ENCODE peak calls at places on chromosomes 3 and 15, in five cellular contexts. One of them, this sample, is unnamed.

GRCh38 chr3:187098925-187099512 is 40.3 kb downstream of the RPL39L start:
- DNase-seq in AG08395: no peak
- DNase-seq in DMS53: peak
- DNase-seq in germinal center: no peak
- DNase-seq in retina: no peak
- DNase-seq in this sample: no peak

GRCh38 chr3:149975919-149976318 is 5.2 kb upstream of the PFN2 start:
- DNase-seq in retina: no peak
- DNase-seq in DMS53: no peak
- DNase-seq in germinal center: peak
- DNase-seq in AG08395: no peak
- DNase-seq in this sample: peak

GRCh38 chr15:78679089-78679511 is 38.1 kb upstream of the CHRNB4 start:
- DNase-seq in germinal center: no peak
- DNase-seq in AG08395: no peak
- DNase-seq in retina: no peak
- DNase-seq in DMS53: no peak
- DNase-seq in this sample: no peak

GRCh38 chr3:127425505-127426443 is 137.9 kb upstream of the PRR20G start:
- DNase-seq in germinal center: no peak
- DNase-seq in retina: peak
- DNase-seq in DMS53: no peak
- DNase-seq in AG08395: no peak
- DNase-seq in this sample: no peak

GRCh38 chr3:18290130-18290529 is 135.0 kb downstream of the SATB1 start:
- DNase-seq in germinal center: no peak
- DNase-seq in DMS53: no peak
- DNase-seq in retina: no peak
- DNase-seq in AG08395: no peak
- DNase-seq in this sample: no peak

GRCh38 chr3:194488007-194488742 is 1.4 kb upstream of the ATP13A3 start:
- DNase-seq in germinal center: peak
- DNase-seq in retina: no peak
- DNase-seq in DMS53: no peak
- DNase-seq in AG08395: no peak
- DNase-seq in this sample: no peak

GRCh38 chr3:102810937-102811336 is 376.1 kb downstream of the ZPLD1 start:
- DNase-seq in retina: no peak
- DNase-seq in DMS53: no peak
- DNase-seq in germinal center: no peak
- DNase-seq in AG08395: no peak
- DNase-seq in this sample: no peak

GRCh38 chr3:189340680-189341460 is 169.1 kb downstream of the TPRG1 start:
- DNase-seq in DMS53: peak
- DNase-seq in germinal center: peak
- DNase-seq in retina: no peak
- DNase-seq in AG08395: no peak
- DNase-seq in this sample: peak

GRCh38 chr15:27479232-27480140 is 508.5 kb downstream of the GABRG3 start:
- DNase-seq in AG08395: no peak
- DNase-seq in germinal center: no peak
- DNase-seq in DMS53: peak
- DNase-seq in retina: no peak
- DNase-seq in this sample: no peak

GRCh38 chr3:44301746-44302145 is 36.8 kb upstream of the TCAIM start:
- DNase-seq in germinal center: no peak
- DNase-seq in retina: no peak
- DNase-seq in AG08395: no peak
- DNase-seq in DMS53: no peak
- DNase-seq in this sample: no peak

GRCh38 chr3:49616491-49616941 is 57.6 kb upstream of the APEH start:
- DNase-seq in DMS53: no peak
- DNase-seq in AG08395: peak
- DNase-seq in germinal center: no peak
- DNase-seq in retina: peak
- DNase-seq in this sample: no peak

GRCh38 chr3:150106752-150107428 is 136.2 kb upstream of the PFN2 start:
- DNase-seq in retina: peak
- DNase-seq in germinal center: no peak
- DNase-seq in DMS53: peak
- DNase-seq in AG08395: peak
- DNase-seq in this sample: no peak

GRCh38 chr3:146092230-146092629 is 68.8 kb downstream of the PLOD2 start:
- DNase-seq in retina: no peak
- DNase-seq in germinal center: no peak
- DNase-seq in DMS53: peak
- DNase-seq in AG08395: no peak
- DNase-seq in this sample: no peak

GRCh38 chr15:25175789-25176615 is 221.2 kb downstream of the SNRPN start:
- DNase-seq in AG08395: no peak
- DNase-seq in retina: no peak
- DNase-seq in DMS53: no peak
- DNase-seq in germinal center: no peak
- DNase-seq in this sample: no peak

This sample was measured in NAMALWA.